ENCODE peak calls at places on chromosome 4, in five cellular contexts. Q is K562, D is GM12878, B is A549, C is NB4. Y is an unnamed sample.
A peak's percentile ranks its signal among the peaks of the same experiment; 100 is the strongest.

GRCh38 chr4:128483816-128484215 is 196.2 kb upstream of the PGRMC2 start:
- DNase-seq in B (no peak), Q (no peak), C (no peak), D (no peak), Y (peak; percentile 44)

GRCh38 chr4:157291071-157291470 is 70.5 kb downstream of the GRIA2 start:
- DNase-seq in B (no peak), C (no peak), D (no peak), Q (no peak), Y (no peak)

GRCh38 chr4:136526517-136526916 is 1005.8 kb downstream of the PCDH18 start:
- DNase-seq in D (no peak), C (no peak), B (no peak), Q (no peak), Y (peak; percentile 62)

GRCh38 chr4:78661923-78662521 is 110.5 kb downstream of the ANXA3 start:
- DNase-seq in D (peak; percentile 77), Q (no peak), C (peak; percentile 58), B (no peak), Y (peak; percentile 81)

GRCh38 chr4:161208564-161208963 is 955.2 kb downstream of the FSTL5 start:
- DNase-seq in Q (no peak), B (no peak), D (no peak), C (no peak), Y (no peak)

GRCh38 chr4:120922390-120923200 is at the start of gene PRDM5:
- DNase-seq in B (peak; percentile 30), Q (no peak), C (no peak), D (no peak), Y (peak; percentile 52)

GRCh38 chr4:160492181-160492580 is 1389.3 kb downstream of the RAPGEF2 start:
- DNase-seq in B (no peak), C (no peak), D (no peak), Q (no peak), Y (no peak)

GRCh38 chr4:101199507-101200285 is 147.6 kb downstream of the PPP3CA start:
- DNase-seq in Q (no peak), B (no peak), C (no peak), D (no peak), Y (peak; percentile 47)

GRCh38 chr4:47289805-47290204 is 173.7 kb downstream of the COMMD8 start:
- DNase-seq in C (no peak), D (no peak), Q (no peak), B (no peak), Y (no peak)

GRCh38 chr4:25103423-25103822 is 56.8 kb downstream of the SEPSECS start:
- DNase-seq in D (no peak), Q (no peak), C (no peak), B (no peak), Y (no peak)

GRCh38 chr4:183354213-183354612 is 32.0 kb upstream of the CLDN24 start:
- DNase-seq in C (no peak), B (no peak), Q (no peak), D (no peak), Y (no peak)

GRCh38 chr4:128810331-128810870 is 901 bp downstream of the JADE1 start:
- DNase-seq in C (peak; percentile 73), D (no peak), Q (peak; percentile 66), B (peak; percentile 42), Y (no peak)

GRCh38 chr4:184826315-184827266 is 823 bp upstream of the ACSL1 start:
- DNase-seq in D (no peak), B (no peak), Q (peak; percentile 61), C (peak; percentile 77), Y (peak; percentile 36)

GRCh38 chr4:106588906-106589305 is 220.3 kb upstream of the GIMD1 start:
- DNase-seq in D (no peak), B (no peak), C (no peak), Q (no peak), Y (no peak)

GRCh38 chr4:146054676-146055075 is 116.1 kb upstream of the ZNF827 start:
- DNase-seq in D (no peak), C (no peak), B (no peak), Q (no peak), Y (no peak)

GRCh38 chr4:1792832-1793495 is at the start of gene FGFR3:
- DNase-seq in B (peak; percentile 54), D (no peak), Q (peak; percentile 97), C (peak; percentile 51), Y (no peak)

GRCh38 chr4:184100297-184100885 is 117.3 kb downstream of the ENPP6 start:
- DNase-seq in C (peak; percentile 49), Q (peak; percentile 71), B (peak; percentile 23), D (no peak), Y (no peak)

GRCh38 chr4:54192811-54193210 is 36.3 kb upstream of the PDGFRA start:
- DNase-seq in C (no peak), Q (no peak), B (no peak), D (no peak), Y (no peak)

GRCh38 chr4:100098011-100098545 is 92.2 kb downstream of the DDIT4L start:
- DNase-seq in D (no peak), C (no peak), Q (no peak), B (no peak), Y (no peak)

GRCh38 chr4:26509681-26510333 is 19.5 kb upstream of the CCKAR start:
- DNase-seq in Q (no peak), D (no peak), C (no peak), B (no peak), Y (no peak)

GRCh38 chr4:79598214-79598613 is 190.2 kb upstream of the GK2 start:
- DNase-seq in D (no peak), Q (no peak), C (no peak), B (no peak), Y (no peak)

GRCh38 chr4:121139533-121140222 is 24.4 kb downstream of the TNIP3 start:
- DNase-seq in Q (no peak), B (no peak), D (peak; percentile 25), C (no peak), Y (peak; percentile 77)

GRCh38 chr4:78337621-78338020 is 213.9 kb upstream of the ANXA3 start:
- DNase-seq in D (no peak), Q (no peak), C (no peak), B (no peak), Y (no peak)

GRCh38 chr4:138650917-138651564 is 364.5 kb upstream of the NOCT start:
- DNase-seq in D (no peak), Q (no peak), C (peak; percentile 81), B (no peak), Y (no peak)

GRCh38 chr4:95102391-95102790 is 344.6 kb downstream of the BMPR1B start:
- DNase-seq in Q (no peak), B (no peak), C (no peak), D (no peak), Y (peak; percentile 23)

GRCh38 chr4:113094802-113095201 is 45.3 kb downstream of the ANK2 start:
- DNase-seq in B (peak; percentile 8), D (no peak), C (peak; percentile 12), Q (peak; percentile 22), Y (no peak)

GRCh38 chr4:71487324-71487677 is 148.5 kb downstream of the SLC4A4 start:
- DNase-seq in B (no peak), D (no peak), C (no peak), Q (no peak), Y (no peak)

GRCh38 chr4:38069271-38069760 is 109.1 kb downstream of the PTTG2 start:
- DNase-seq in Q (peak; percentile 41), D (no peak), B (peak; percentile 29), C (peak; percentile 88), Y (peak; percentile 38)
- TF ChIP-seq CTCF in Q (peak; percentile 94), D (peak; percentile 79), B (peak; percentile 56), C (peak; percentile 68), Y (no peak)

DNA sequence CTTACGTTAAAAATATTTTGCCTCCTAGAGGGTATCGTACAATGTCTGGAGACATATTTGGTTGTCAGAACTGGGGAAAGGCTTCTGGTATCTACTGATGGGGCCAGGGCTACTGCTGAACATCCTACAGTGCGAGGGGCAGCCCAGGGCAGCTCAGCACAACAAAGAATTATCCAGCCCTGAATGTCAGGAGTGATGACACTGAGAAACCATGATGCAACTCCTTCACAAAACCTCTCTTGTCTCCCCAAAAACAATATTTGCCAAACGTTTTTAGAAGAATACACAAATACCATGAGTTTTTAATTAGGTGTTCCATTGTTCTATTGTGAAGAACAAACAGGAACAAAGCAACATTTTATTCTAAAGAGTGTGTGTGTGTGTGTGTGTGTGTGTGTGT is 43.4 kb upstream of the CLNK start:
- DNase-seq in C (no peak), B (no peak), D (no peak), Q (no peak), Y (no peak)
- TF ChIP-seq MYC in C (no peak), B (no peak), D (no peak), Q (no peak), Y (no peak)

GRCh38 chr4:30399476-30399875 is 320.7 kb upstream of the PCDH7 start:
- DNase-seq in Q (no peak), B (no peak), D (no peak), C (no peak), Y (no peak)

GRCh38 chr4:30396772-30397475 is 323.2 kb upstream of the PCDH7 start:
- DNase-seq in D (no peak), Q (no peak), B (no peak), C (peak; percentile 20), Y (peak; percentile 73)

DNA sequence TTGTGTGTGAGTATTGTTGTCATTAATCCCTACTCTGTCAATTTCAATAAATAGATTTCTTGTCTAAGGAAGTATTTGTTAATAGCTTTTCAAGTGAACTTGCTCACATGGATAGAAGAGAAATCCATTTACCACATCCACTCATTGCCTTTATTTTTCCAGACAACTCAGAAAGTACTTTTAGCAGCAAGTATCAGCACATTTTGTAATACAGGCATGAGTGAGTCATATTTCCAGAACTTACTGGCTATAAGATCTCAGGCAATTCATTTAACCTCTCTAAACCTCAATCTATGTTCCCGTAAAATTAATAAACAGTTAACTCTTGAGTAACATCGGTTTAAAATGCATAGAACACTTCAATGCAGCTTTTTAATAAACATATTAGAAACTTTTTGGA is 317.9 kb upstream of the PCDH7 start:
- DNase-seq in D (no peak), C (no peak), B (no peak), Q (no peak), Y (no peak)
- TF ChIP-seq CTCF in D (no peak), C (no peak), B (no peak), Q (no peak), Y (no peak)

GRCh38 chr4:2961411-2962098 is 1.7 kb downstream of the NOP14 start:
- DNase-seq in B (no peak), C (peak; percentile 81), D (no peak), Q (no peak), Y (no peak)

GRCh38 chr4:2962099-2962455 is 1.1 kb downstream of the NOP14 start:
- DNase-seq in D (no peak), B (no peak), C (peak; percentile 71), Q (no peak), Y (peak; percentile 21)

GRCh38 chr4:2964077-2964471 is 703 bp downstream of the GRK4 start:
- DNase-seq in D (no peak), B (no peak), C (peak; percentile 49), Q (peak; percentile 49), Y (peak; percentile 28)

GRCh38 chr4:2963185-2964076 is at the start of the genes GRK4 and NOP14:
- DNase-seq in C (peak; percentile 100), Q (peak; percentile 90), D (peak; percentile 92), B (peak; percentile 90), Y (peak; percentile 98)

DNA sequence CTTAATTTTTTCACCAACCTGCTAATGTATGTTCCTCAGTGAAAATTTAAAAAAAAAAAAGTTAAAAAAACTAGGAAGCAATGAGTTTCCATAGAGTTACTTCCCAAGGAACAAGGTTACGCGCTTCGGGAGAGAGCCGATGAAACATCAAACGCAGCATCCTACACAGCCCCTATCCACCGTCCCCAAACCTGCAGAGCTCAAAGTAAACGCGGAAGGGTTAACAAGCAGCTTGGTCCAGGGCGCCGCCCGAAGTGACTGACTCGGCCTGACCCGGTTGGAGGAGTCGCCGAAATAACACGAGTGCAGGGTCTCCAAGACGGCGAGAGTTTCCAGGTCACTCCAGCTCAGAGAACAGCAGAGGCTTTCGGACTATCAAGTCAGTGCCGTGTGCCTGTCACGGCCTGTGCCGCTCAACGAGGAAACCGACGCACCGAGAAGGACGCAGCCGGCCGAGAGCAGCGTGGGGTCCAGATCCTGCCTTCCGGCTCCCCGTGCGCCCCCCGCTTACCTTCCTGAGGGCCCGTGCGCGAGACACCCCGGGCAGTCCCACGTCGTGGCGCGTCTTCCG is 507 bp downstream of the NOP14 start:
- DNase-seq in D (no peak), Q (no peak), C (peak; percentile 83), B (no peak), Y (peak; percentile 71)
- TF ChIP-seq MYC in D (no peak), Q (no peak), C (no peak), B (no peak), Y (no peak)